ENCODE peak calls at places on chromosomes 4 and X, in ten cellular contexts. One of them, this sample, is unnamed.

GRCh38 chr4:41594439-41594838 is 56.5 kb downstream of the LIMCH1 start:
- DNase-seq in T47D: no peak
- DNase-seq in activated naive CD4-positive, alpha-beta T cell: no peak
- DNase-seq in activated T-cell treated with anti-CD3 and anti-CD28 coated beads for 1 hour: no peak
- DNase-seq in OCI-LY7: no peak
- DNase-seq in dorsolateral prefrontal cortex: peak; percentile 66
- DNase-seq in ovary: no peak
- DNase-seq in NCI-H1092 treated with DMSO at 0.1 percent for 48 hours: no peak
- DNase-seq in fibroblast of pulmonary artery: no peak
- DNase-seq in cerebellum: peak; percentile 26
- DNase-seq in this sample: no peak

GRCh38 chr4:78065514-78066192 is 8.5 kb downstream of the FRAS1 start:
- DNase-seq in activated naive CD4-positive, alpha-beta T cell: no peak
- DNase-seq in OCI-LY7: no peak
- DNase-seq in T47D: no peak
- DNase-seq in dorsolateral prefrontal cortex: no peak
- DNase-seq in NCI-H1092 treated with DMSO at 0.1 percent for 48 hours: no peak
- DNase-seq in cerebellum: no peak
- DNase-seq in fibroblast of pulmonary artery: no peak
- DNase-seq in ovary: no peak
- DNase-seq in activated T-cell treated with anti-CD3 and anti-CD28 coated beads for 1 hour: no peak
- DNase-seq in this sample: no peak

GRCh38 chrX:140318306-140318705 is 186.6 kb downstream of the SOX3 start:
- DNase-seq in cerebellum: no peak
- DNase-seq in ovary: no peak
- DNase-seq in fibroblast of pulmonary artery: no peak
- DNase-seq in OCI-LY7: no peak
- DNase-seq in activated naive CD4-positive, alpha-beta T cell: no peak
- DNase-seq in dorsolateral prefrontal cortex: no peak
- DNase-seq in NCI-H1092 treated with DMSO at 0.1 percent for 48 hours: no peak
- DNase-seq in activated T-cell treated with anti-CD3 and anti-CD28 coated beads for 1 hour: no peak
- DNase-seq in T47D: no peak
- DNase-seq in this sample: no peak

GRCh38 chr4:153428816-153429592 is 37.2 kb upstream of the TMEM131L start:
- DNase-seq in ovary: no peak
- DNase-seq in fibroblast of pulmonary artery: no peak
- DNase-seq in activated T-cell treated with anti-CD3 and anti-CD28 coated beads for 1 hour: no peak
- DNase-seq in OCI-LY7: peak; percentile 56
- DNase-seq in cerebellum: no peak
- DNase-seq in T47D: no peak
- DNase-seq in dorsolateral prefrontal cortex: no peak
- DNase-seq in activated naive CD4-positive, alpha-beta T cell: no peak
- DNase-seq in NCI-H1092 treated with DMSO at 0.1 percent for 48 hours: no peak
- DNase-seq in this sample: no peak

GRCh38 chr4:76958891-76959290 is 9.3 kb downstream of the SEPTIN11 start:
- DNase-seq in fibroblast of pulmonary artery: no peak
- DNase-seq in NCI-H1092 treated with DMSO at 0.1 percent for 48 hours: no peak
- DNase-seq in T47D: no peak
- DNase-seq in activated T-cell treated with anti-CD3 and anti-CD28 coated beads for 1 hour: no peak
- DNase-seq in activated naive CD4-positive, alpha-beta T cell: no peak
- DNase-seq in OCI-LY7: no peak
- DNase-seq in cerebellum: no peak
- DNase-seq in dorsolateral prefrontal cortex: no peak
- DNase-seq in ovary: no peak
- DNase-seq in this sample: no peak

GRCh38 chrX:101460669-101461068 is 24.6 kb upstream of the ARMCX4 start:
- DNase-seq in OCI-LY7: no peak
- DNase-seq in ovary: no peak
- DNase-seq in activated T-cell treated with anti-CD3 and anti-CD28 coated beads for 1 hour: no peak
- DNase-seq in cerebellum: no peak
- DNase-seq in NCI-H1092 treated with DMSO at 0.1 percent for 48 hours: no peak
- DNase-seq in dorsolateral prefrontal cortex: no peak
- DNase-seq in activated naive CD4-positive, alpha-beta T cell: no peak
- DNase-seq in T47D: no peak
- DNase-seq in fibroblast of pulmonary artery: peak; percentile 3
- DNase-seq in this sample: no peak

GRCh38 chr4:153514001-153514526 is 47.9 kb downstream of the TMEM131L start:
- DNase-seq in activated T-cell treated with anti-CD3 and anti-CD28 coated beads for 1 hour: no peak
- DNase-seq in T47D: no peak
- DNase-seq in dorsolateral prefrontal cortex: no peak
- DNase-seq in ovary: no peak
- DNase-seq in fibroblast of pulmonary artery: peak; percentile 73
- DNase-seq in OCI-LY7: no peak
- DNase-seq in activated naive CD4-positive, alpha-beta T cell: no peak
- DNase-seq in cerebellum: no peak
- DNase-seq in NCI-H1092 treated with DMSO at 0.1 percent for 48 hours: no peak
- DNase-seq in this sample: no peak

GRCh38 chr4:48114396-48114795 is 19.7 kb downstream of the TXK start:
- DNase-seq in ovary: no peak
- DNase-seq in T47D: no peak
- DNase-seq in activated naive CD4-positive, alpha-beta T cell: no peak
- DNase-seq in fibroblast of pulmonary artery: no peak
- DNase-seq in activated T-cell treated with anti-CD3 and anti-CD28 coated beads for 1 hour: no peak
- DNase-seq in dorsolateral prefrontal cortex: no peak
- DNase-seq in cerebellum: no peak
- DNase-seq in OCI-LY7: no peak
- DNase-seq in NCI-H1092 treated with DMSO at 0.1 percent for 48 hours: no peak
- DNase-seq in this sample: no peak

GRCh38 chr4:149896428-149896827 is 80.8 kb upstream of the IQCM start:
- DNase-seq in cerebellum: no peak
- DNase-seq in fibroblast of pulmonary artery: peak; percentile 53
- DNase-seq in NCI-H1092 treated with DMSO at 0.1 percent for 48 hours: peak; percentile 0
- DNase-seq in dorsolateral prefrontal cortex: no peak
- DNase-seq in activated naive CD4-positive, alpha-beta T cell: no peak
- DNase-seq in activated T-cell treated with anti-CD3 and anti-CD28 coated beads for 1 hour: no peak
- DNase-seq in OCI-LY7: no peak
- DNase-seq in ovary: no peak
- DNase-seq in T47D: no peak
- DNase-seq in this sample: peak; percentile 23

GRCh38 chr4:148415500-148415899 is 26.7 kb downstream of the NR3C2 start:
- DNase-seq in activated T-cell treated with anti-CD3 and anti-CD28 coated beads for 1 hour: no peak
- DNase-seq in T47D: no peak
- DNase-seq in NCI-H1092 treated with DMSO at 0.1 percent for 48 hours: no peak
- DNase-seq in dorsolateral prefrontal cortex: no peak
- DNase-seq in OCI-LY7: peak; percentile 12
- DNase-seq in activated naive CD4-positive, alpha-beta T cell: no peak
- DNase-seq in cerebellum: peak; percentile 15
- DNase-seq in fibroblast of pulmonary artery: peak; percentile 13
- DNase-seq in ovary: no peak
- DNase-seq in this sample: no peak

GRCh38 chr4:11397146-11397545 is 31.5 kb downstream of the HS3ST1 start:
- DNase-seq in cerebellum: no peak
- DNase-seq in T47D: no peak
- DNase-seq in activated naive CD4-positive, alpha-beta T cell: no peak
- DNase-seq in ovary: no peak
- DNase-seq in activated T-cell treated with anti-CD3 and anti-CD28 coated beads for 1 hour: no peak
- DNase-seq in OCI-LY7: no peak
- DNase-seq in NCI-H1092 treated with DMSO at 0.1 percent for 48 hours: no peak
- DNase-seq in fibroblast of pulmonary artery: no peak
- DNase-seq in dorsolateral prefrontal cortex: no peak
- DNase-seq in this sample: no peak

GRCh38 chrX:11210397-11210796 is 82.8 kb upstream of the AMELX start:
- DNase-seq in dorsolateral prefrontal cortex: no peak
- DNase-seq in ovary: no peak
- DNase-seq in activated T-cell treated with anti-CD3 and anti-CD28 coated beads for 1 hour: no peak
- DNase-seq in NCI-H1092 treated with DMSO at 0.1 percent for 48 hours: no peak
- DNase-seq in OCI-LY7: no peak
- DNase-seq in activated naive CD4-positive, alpha-beta T cell: no peak
- DNase-seq in T47D: no peak
- DNase-seq in cerebellum: no peak
- DNase-seq in fibroblast of pulmonary artery: peak; percentile 4
- DNase-seq in this sample: no peak

GRCh38 chr4:159551268-159551667 is 448.4 kb downstream of the RAPGEF2 start:
- DNase-seq in ovary: no peak
- DNase-seq in T47D: no peak
- DNase-seq in dorsolateral prefrontal cortex: no peak
- DNase-seq in activated naive CD4-positive, alpha-beta T cell: no peak
- DNase-seq in OCI-LY7: no peak
- DNase-seq in activated T-cell treated with anti-CD3 and anti-CD28 coated beads for 1 hour: no peak
- DNase-seq in fibroblast of pulmonary artery: peak; percentile 64
- DNase-seq in NCI-H1092 treated with DMSO at 0.1 percent for 48 hours: no peak
- DNase-seq in cerebellum: no peak
- DNase-seq in this sample: no peak

GRCh38 chrX:153924149-153924861 is 1.8 kb downstream of the ARHGAP4 start:
- DNase-seq in cerebellum: no peak
- DNase-seq in activated T-cell treated with anti-CD3 and anti-CD28 coated beads for 1 hour: no peak
- DNase-seq in ovary: no peak
- DNase-seq in fibroblast of pulmonary artery: peak; percentile 64
- DNase-seq in OCI-LY7: peak; percentile 76
- DNase-seq in T47D: no peak
- DNase-seq in activated naive CD4-positive, alpha-beta T cell: no peak
- DNase-seq in NCI-H1092 treated with DMSO at 0.1 percent for 48 hours: peak; percentile 59
- DNase-seq in dorsolateral prefrontal cortex: no peak
- DNase-seq in this sample: no peak

GRCh38 chr4:124713213-124713592 is 671 bp upstream of the ANKRD50 start:
- DNase-seq in activated naive CD4-positive, alpha-beta T cell: no peak
- DNase-seq in ovary: peak; percentile 73
- DNase-seq in dorsolateral prefrontal cortex: peak; percentile 77
- DNase-seq in NCI-H1092 treated with DMSO at 0.1 percent for 48 hours: peak; percentile 79
- DNase-seq in OCI-LY7: peak; percentile 2
- DNase-seq in activated T-cell treated with anti-CD3 and anti-CD28 coated beads for 1 hour: no peak
- DNase-seq in cerebellum: peak; percentile 35
- DNase-seq in T47D: peak; percentile 37
- DNase-seq in fibroblast of pulmonary artery: peak; percentile 85
- DNase-seq in this sample: peak; percentile 73

GRCh38 chr4:5893013-5893580 is at the start of gene CRMP1:
- DNase-seq in NCI-H1092 treated with DMSO at 0.1 percent for 48 hours: peak; percentile 67
- DNase-seq in activated naive CD4-positive, alpha-beta T cell: no peak
- DNase-seq in dorsolateral prefrontal cortex: no peak
- DNase-seq in activated T-cell treated with anti-CD3 and anti-CD28 coated beads for 1 hour: no peak
- DNase-seq in fibroblast of pulmonary artery: no peak
- DNase-seq in ovary: no peak
- DNase-seq in T47D: no peak
- DNase-seq in OCI-LY7: no peak
- DNase-seq in cerebellum: peak; percentile 96
- DNase-seq in this sample: peak; percentile 40

GRCh38 chrX:51876441-51876840 is 17.0 kb upstream of the MAGED1 start:
- DNase-seq in T47D: no peak
- DNase-seq in fibroblast of pulmonary artery: peak; percentile 57
- DNase-seq in OCI-LY7: no peak
- DNase-seq in activated naive CD4-positive, alpha-beta T cell: no peak
- DNase-seq in activated T-cell treated with anti-CD3 and anti-CD28 coated beads for 1 hour: no peak
- DNase-seq in ovary: no peak
- DNase-seq in dorsolateral prefrontal cortex: no peak
- DNase-seq in cerebellum: no peak
- DNase-seq in NCI-H1092 treated with DMSO at 0.1 percent for 48 hours: no peak
- DNase-seq in this sample: no peak

GRCh38 chr4:128700659-128701350 is 108.7 kb upstream of the JADE1 start:
- DNase-seq in activated T-cell treated with anti-CD3 and anti-CD28 coated beads for 1 hour: no peak
- DNase-seq in fibroblast of pulmonary artery: no peak
- DNase-seq in dorsolateral prefrontal cortex: no peak
- DNase-seq in NCI-H1092 treated with DMSO at 0.1 percent for 48 hours: no peak
- DNase-seq in T47D: no peak
- DNase-seq in activated naive CD4-positive, alpha-beta T cell: no peak
- DNase-seq in cerebellum: no peak
- DNase-seq in OCI-LY7: no peak
- DNase-seq in ovary: no peak
- DNase-seq in this sample: no peak

GRCh38 chrX:129593137-129593536 is 53.1 kb downstream of the OCRL start:
- DNase-seq in OCI-LY7: no peak
- DNase-seq in T47D: no peak
- DNase-seq in dorsolateral prefrontal cortex: no peak
- DNase-seq in NCI-H1092 treated with DMSO at 0.1 percent for 48 hours: no peak
- DNase-seq in activated naive CD4-positive, alpha-beta T cell: no peak
- DNase-seq in cerebellum: no peak
- DNase-seq in activated T-cell treated with anti-CD3 and anti-CD28 coated beads for 1 hour: no peak
- DNase-seq in fibroblast of pulmonary artery: peak; percentile 38
- DNase-seq in ovary: peak; percentile 52
- DNase-seq in this sample: no peak

GRCh38 chr4:7352486-7352885 is 82.2 kb downstream of the PSAPL1 start:
- DNase-seq in activated naive CD4-positive, alpha-beta T cell: no peak
- DNase-seq in dorsolateral prefrontal cortex: no peak
- DNase-seq in T47D: no peak
- DNase-seq in NCI-H1092 treated with DMSO at 0.1 percent for 48 hours: peak; percentile 34
- DNase-seq in fibroblast of pulmonary artery: no peak
- DNase-seq in activated T-cell treated with anti-CD3 and anti-CD28 coated beads for 1 hour: no peak
- DNase-seq in cerebellum: no peak
- DNase-seq in ovary: no peak
- DNase-seq in OCI-LY7: no peak
- DNase-seq in this sample: no peak

This sample was measured in endothelial cell.